ENCODE peak calls at places on chromosomes 6 and 20, in seven cellular contexts. Q is tibial nerve, O is lower lobe of right lung, K is GM23338, B is stomach, F is AG10803, M is AG04449. R is an unnamed sample.
A peak's percentile ranks its signal among the peaks of the same experiment; 100 is the strongest.

GRCh38 chr6:151409260-151409659 is 17.9 kb upstream of the ZBTB2 start:
- DNase-seq in Q (no peak), O (no peak), K (no peak), B (no peak), F (no peak), M (no peak), R (no peak)

GRCh38 chr6:96939019-96939805 is 14.7 kb downstream of the KLHL32 start:
- DNase-seq in Q (no peak), O (no peak), K (no peak), B (no peak), F (peak; percentile 61), M (peak; percentile 16), R (peak; percentile 2)

GRCh38 chr6:108114861-108115597 is 40.5 kb upstream of the OSTM1 start:
- DNase-seq in Q (no peak), O (peak; percentile 82), K (peak; percentile 87), B (no peak), F (peak; percentile 68), M (no peak), R (peak; percentile 34)

GRCh38 chr20:61500791-61501321 is 248.8 kb downstream of the CDH4 start:
- DNase-seq in Q (no peak), O (no peak), K (peak; percentile 35), B (no peak), F (peak; percentile 22), M (no peak), R (no peak)

GRCh38 chr6:984031-984430 is 291.1 kb upstream of the EXOC2 start:
- DNase-seq in Q (no peak), O (no peak), K (no peak), B (no peak), F (no peak), M (no peak), R (no peak)

GRCh38 chr20:48791014-48791413 is 36.8 kb downstream of the PREX1 start:
- DNase-seq in Q (no peak), O (no peak), K (no peak), B (no peak), F (no peak), M (no peak), R (peak; percentile 27)

GRCh38 chr6:142833054-142833453 is 111.9 kb downstream of the HIVEP2 start:
- DNase-seq in Q (no peak), O (no peak), K (no peak), B (no peak), F (peak; percentile 85), M (peak; percentile 86), R (no peak)

GRCh38 chr6:109302176-109302575 is 80.1 kb downstream of the CD164 start:
- DNase-seq in Q (no peak), O (no peak), K (no peak), B (no peak), F (no peak), M (no peak), R (no peak)

GRCh38 chr20:35578469-35578868 is 36.6 kb downstream of the ERGIC3 start:
- DNase-seq in Q (no peak), O (peak; percentile 6), K (no peak), B (no peak), F (no peak), M (no peak), R (no peak)

GRCh38 chr6:43953794-43954310 is 173.4 kb downstream of the MRPL14 start:
- DNase-seq in Q (no peak), O (no peak), K (peak; percentile 73), B (no peak), F (peak; percentile 22), M (no peak), R (peak; percentile 75)

GRCh38 chr6:1596088-1596852 is 13.4 kb upstream of the FOXC1 start:
- DNase-seq in Q (no peak), O (peak; percentile 73), K (peak; percentile 82), B (peak; percentile 69), F (peak; percentile 29), M (no peak), R (peak; percentile 76)

GRCh38 chr6:11718461-11718860 is 60.1 kb downstream of the ADTRP start:
- DNase-seq in Q (no peak), O (no peak), K (no peak), B (no peak), F (peak; percentile 74), M (no peak), R (no peak)

GRCh38 chr20:46520976-46521579 is 7.7 kb upstream of the ZNF334 start:
- DNase-seq in Q (no peak), O (peak; percentile 51), K (peak; percentile 87), B (peak; percentile 67), F (peak; percentile 55), M (no peak), R (peak; percentile 70)

GRCh38 chr6:35148167-35148741 is 7.1 kb upstream of the TCP11 start:
- DNase-seq in Q (no peak), O (no peak), K (peak; percentile 98), B (no peak), F (peak; percentile 44), M (no peak), R (peak; percentile 51)

GRCh38 chr6:154951400-154952200 is 43.5 kb upstream of the TIAM2 start:
- DNase-seq in Q (no peak), O (no peak), K (no peak), B (no peak), F (no peak), M (no peak), R (no peak)

GRCh38 chr6:29651413-29652197 is 5.3 kb upstream of the MOG start:
- DNase-seq in Q (no peak), O (no peak), K (peak; percentile 70), B (no peak), F (peak; percentile 36), M (no peak), R (no peak)

GRCh38 chr20:22248052-22248667 is 336.2 kb downstream of the FOXA2 start:
- DNase-seq in Q (no peak), O (no peak), K (peak; percentile 71), B (no peak), F (no peak), M (no peak), R (no peak)

GRCh38 chr6:144349690-144350132 is 64.6 kb downstream of the UTRN start:
- DNase-seq in Q (no peak), O (no peak), K (no peak), B (no peak), F (peak; percentile 22), M (no peak), R (no peak)

GRCh38 chr6:11429577-11429976 is 108.0 kb upstream of the TMEM170B start:
- DNase-seq in Q (no peak), O (no peak), K (peak; percentile 36), B (no peak), F (no peak), M (no peak), R (peak; percentile 41)

GRCh38 chr6:83536034-83536646 is 23.8 kb downstream of the PRSS35 start:
- DNase-seq in Q (peak; percentile 43), O (no peak), K (peak; percentile 86), B (peak; percentile 58), F (peak; percentile 49), M (no peak), R (peak; percentile 53)

GRCh38 chr6:28081486-28081751 is 1.1 kb downstream of the ZNF165 start:
- DNase-seq in Q (no peak), O (no peak), K (no peak), B (no peak), F (no peak), M (no peak), R (no peak)

GRCh38 chr6:124676033-124676432 is 286.2 kb upstream of the RNF217 start:
- DNase-seq in Q (no peak), O (no peak), K (no peak), B (no peak), F (peak; percentile 56), M (no peak), R (no peak)

GRCh38 chr20:11850901-11851300 is 66.8 kb upstream of the BTBD3 start:
- DNase-seq in Q (no peak), O (no peak), K (no peak), B (no peak), F (peak; percentile 34), M (no peak), R (no peak)

GRCh38 chr6:159969921-159970320 is 1.0 kb downstream of the IGF2R start:
- DNase-seq in Q (peak; percentile 34), O (peak; percentile 56), K (peak; percentile 83), B (peak; percentile 46), F (peak; percentile 73), M (no peak), R (peak; percentile 65)

GRCh38 chr6:3260772-3261517 is 2.2 kb downstream of the PSMG4 start:
- DNase-seq in Q (no peak), O (no peak), K (no peak), B (no peak), F (no peak), M (no peak), R (peak; percentile 88)

GRCh38 chr6:51077967-51078518 is 259.4 kb downstream of the TFAP2B start:
- DNase-seq in Q (no peak), O (no peak), K (peak; percentile 1), B (no peak), F (no peak), M (no peak), R (no peak)

GRCh38 chr6:52929321-52930164 is 20.0 kb upstream of the GSTA3 start:
- DNase-seq in Q (no peak), O (no peak), K (no peak), B (peak; percentile 66), F (peak; percentile 85), M (peak; percentile 75), R (no peak)

GRCh38 chr6:25405442-25405841 is 126.3 kb downstream of the CARMIL1 start:
- DNase-seq in Q (no peak), O (no peak), K (no peak), B (no peak), F (no peak), M (no peak), R (no peak)

GRCh38 chr6:33892581-33893346 is 89.0 kb upstream of the MLN start:
- DNase-seq in Q (no peak), O (no peak), K (no peak), B (no peak), F (no peak), M (no peak), R (no peak)

GRCh38 chr20:8709627-8710026 is 359.3 kb upstream of the PLCB4 start:
- DNase-seq in Q (no peak), O (no peak), K (no peak), B (no peak), F (no peak), M (no peak), R (no peak)
- H3K4me3 ChIP-seq in Q (no peak overlapping the region), O (no peak overlapping the region), K (no peak overlapping the region), B (no peak overlapping the region), F (no peak overlapping the region), M (no peak overlapping the region), R (no peak overlapping the region)

GRCh38 chr6:136548582-136549330 is 1.5 kb downstream of the MAP7 start:
- DNase-seq in Q (no peak), O (no peak), K (no peak), B (no peak), F (no peak), M (no peak), R (no peak)
- H3K4me3 ChIP-seq in Q (no peak overlapping the region), O (peak overlapping the region; percentile 68), K (peak overlapping the region; percentile 93), B (peak overlapping the region; percentile 73), F (no peak overlapping the region), M (no peak overlapping the region), R (no peak overlapping the region)

GRCh38 chr6:125792172-125792571 is 1.4 kb downstream of the NCOA7 start:
- DNase-seq in Q (no peak), O (no peak), K (no peak), B (no peak), F (no peak), M (no peak), R (no peak)
- H3K4me3 ChIP-seq in Q (peak overlapping the region; percentile 94), O (peak overlapping the region; percentile 94), K (peak overlapping the region; percentile 85), B (no peak overlapping the region), F (no peak overlapping the region), M (no peak overlapping the region), R (peak overlapping the region; percentile 64)

DNA sequence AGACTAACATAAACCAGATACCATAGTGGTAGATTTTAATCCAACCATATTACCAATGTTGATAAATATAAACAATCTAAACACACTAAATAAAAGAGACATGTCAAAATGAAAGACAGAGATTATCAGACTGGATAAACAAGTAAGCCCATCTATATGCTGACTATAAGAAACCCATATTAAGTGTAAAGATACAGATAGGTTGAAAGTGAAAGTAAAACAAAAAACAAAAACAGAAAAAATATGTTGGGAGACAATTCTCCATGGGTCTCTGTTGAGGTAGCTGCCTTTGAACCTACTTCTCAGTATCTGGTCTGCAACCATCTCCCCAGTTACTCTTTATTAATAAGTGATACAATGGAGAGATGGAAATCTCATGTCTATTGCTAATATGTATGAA is 21.2 kb downstream of the REV3L start:
- DNase-seq in Q (no peak), O (no peak), K (no peak), B (no peak), F (no peak), M (no peak), R (no peak)
- H3K4me3 ChIP-seq in Q (no peak overlapping the region), O (no peak overlapping the region), K (no peak overlapping the region), B (no peak overlapping the region), F (no peak overlapping the region), M (no peak overlapping the region), R (no peak overlapping the region)